ENCODE peak calls at places on chromosomes 11 and 22, in seven cellular contexts. One of them, this sample, is unnamed.

GRCh38 chr11:46504817-46505613 is 88.8 kb downstream of the AMBRA1 start:
- DNase-seq in fibroblast of pulmonary artery: no peak
- DNase-seq in neural progenitor cell: no peak
- DNase-seq in AG10803: peak
- DNase-seq in pancreas: no peak
- DNase-seq in sigmoid colon: no peak
- DNase-seq in foreskin fibroblast: peak
- DNase-seq in this sample: peak

GRCh38 chr22:19149047-19149883 is 827 bp downstream of the GSC2 start:
- DNase-seq in fibroblast of pulmonary artery: no peak
- DNase-seq in neural progenitor cell: peak
- DNase-seq in AG10803: no peak
- DNase-seq in pancreas: no peak
- DNase-seq in sigmoid colon: no peak
- DNase-seq in foreskin fibroblast: peak
- DNase-seq in this sample: no peak

GRCh38 chr11:34342008-34342533 is 15.7 kb downstream of the ABTB2 start:
- DNase-seq in fibroblast of pulmonary artery: no peak
- DNase-seq in neural progenitor cell: peak
- DNase-seq in AG10803: peak
- DNase-seq in pancreas: no peak
- DNase-seq in sigmoid colon: peak
- DNase-seq in foreskin fibroblast: no peak
- DNase-seq in this sample: peak

GRCh38 chr22:50586416-50586815 is 3.8 kb upstream of the CHKB start:
- DNase-seq in fibroblast of pulmonary artery: no peak
- DNase-seq in neural progenitor cell: no peak
- DNase-seq in AG10803: no peak
- DNase-seq in pancreas: no peak
- DNase-seq in sigmoid colon: no peak
- DNase-seq in foreskin fibroblast: no peak
- DNase-seq in this sample: no peak

GRCh38 chr22:33325232-33326004 is 267.2 kb upstream of the SYN3 start:
- DNase-seq in fibroblast of pulmonary artery: no peak
- DNase-seq in neural progenitor cell: no peak
- DNase-seq in AG10803: no peak
- DNase-seq in pancreas: no peak
- DNase-seq in sigmoid colon: no peak
- DNase-seq in foreskin fibroblast: no peak
- DNase-seq in this sample: no peak

GRCh38 chr11:76419896-76420295 is 24.9 kb upstream of the EMSY start:
- DNase-seq in fibroblast of pulmonary artery: no peak
- DNase-seq in neural progenitor cell: peak
- DNase-seq in AG10803: no peak
- DNase-seq in pancreas: no peak
- DNase-seq in sigmoid colon: no peak
- DNase-seq in foreskin fibroblast: no peak
- DNase-seq in this sample: no peak

GRCh38 chr11:64510759-64511158 is 80.3 kb upstream of the SLC22A12 start:
- DNase-seq in fibroblast of pulmonary artery: no peak
- DNase-seq in neural progenitor cell: peak
- DNase-seq in AG10803: no peak
- DNase-seq in pancreas: no peak
- DNase-seq in sigmoid colon: no peak
- DNase-seq in foreskin fibroblast: no peak
- DNase-seq in this sample: no peak

GRCh38 chr11:81495699-81496292 is 1237.9 kb downstream of the FAM181B start:
- DNase-seq in fibroblast of pulmonary artery: no peak
- DNase-seq in neural progenitor cell: no peak
- DNase-seq in AG10803: no peak
- DNase-seq in pancreas: no peak
- DNase-seq in sigmoid colon: no peak
- DNase-seq in foreskin fibroblast: no peak
- DNase-seq in this sample: no peak

GRCh38 chr22:28896611-28897010 is 13.2 kb downstream of the ZNRF3 start:
- DNase-seq in fibroblast of pulmonary artery: no peak
- DNase-seq in neural progenitor cell: no peak
- DNase-seq in AG10803: no peak
- DNase-seq in pancreas: no peak
- DNase-seq in sigmoid colon: no peak
- DNase-seq in foreskin fibroblast: no peak
- DNase-seq in this sample: no peak

GRCh38 chr11:56509439-56509838 is 18.3 kb upstream of the OR5M8 start:
- DNase-seq in fibroblast of pulmonary artery: no peak
- DNase-seq in neural progenitor cell: no peak
- DNase-seq in AG10803: no peak
- DNase-seq in pancreas: no peak
- DNase-seq in sigmoid colon: no peak
- DNase-seq in foreskin fibroblast: no peak
- DNase-seq in this sample: no peak

GRCh38 chr11:44977493-44977984 is 26.9 kb upstream of the TP53I11 start:
- DNase-seq in fibroblast of pulmonary artery: peak
- DNase-seq in neural progenitor cell: peak
- DNase-seq in AG10803: no peak
- DNase-seq in pancreas: no peak
- DNase-seq in sigmoid colon: no peak
- DNase-seq in foreskin fibroblast: no peak
- DNase-seq in this sample: no peak

GRCh38 chr11:37699644-37700043 is 1101.6 kb upstream of the RAG2 start:
- DNase-seq in fibroblast of pulmonary artery: no peak
- DNase-seq in neural progenitor cell: no peak
- DNase-seq in AG10803: no peak
- DNase-seq in pancreas: no peak
- DNase-seq in sigmoid colon: no peak
- DNase-seq in foreskin fibroblast: no peak
- DNase-seq in this sample: no peak

GRCh38 chr22:39534591-39535301 is 2.2 kb upstream of the RPS19BP1 start:
- DNase-seq in fibroblast of pulmonary artery: peak
- DNase-seq in neural progenitor cell: peak
- DNase-seq in AG10803: peak
- DNase-seq in pancreas: peak
- DNase-seq in sigmoid colon: peak
- DNase-seq in foreskin fibroblast: peak
- DNase-seq in this sample: peak
- H3K4me3 ChIP-seq in fibroblast of pulmonary artery: no peak
- H3K4me3 ChIP-seq in neural progenitor cell: peak
- H3K4me3 ChIP-seq in AG10803: peak
- H3K4me3 ChIP-seq in pancreas: no peak
- H3K4me3 ChIP-seq in sigmoid colon: peak
- H3K4me3 ChIP-seq in foreskin fibroblast: no peak
- H3K4me3 ChIP-seq in this sample: no peak

GRCh38 chr11:68843052-68843561 is 1.4 kb upstream of the CPT1A start:
- DNase-seq in fibroblast of pulmonary artery: peak
- DNase-seq in neural progenitor cell: peak
- DNase-seq in AG10803: peak
- DNase-seq in pancreas: no peak
- DNase-seq in sigmoid colon: no peak
- DNase-seq in foreskin fibroblast: peak
- DNase-seq in this sample: peak
- H3K4me3 ChIP-seq in fibroblast of pulmonary artery: peak
- H3K4me3 ChIP-seq in neural progenitor cell: no peak
- H3K4me3 ChIP-seq in AG10803: peak
- H3K4me3 ChIP-seq in pancreas: no peak
- H3K4me3 ChIP-seq in sigmoid colon: peak
- H3K4me3 ChIP-seq in foreskin fibroblast: peak
- H3K4me3 ChIP-seq in this sample: peak

GRCh38 chr11:802693-803466 is 2.2 kb downstream of the PIDD1 start:
- DNase-seq in fibroblast of pulmonary artery: no peak
- DNase-seq in neural progenitor cell: no peak
- DNase-seq in AG10803: no peak
- DNase-seq in pancreas: peak
- DNase-seq in sigmoid colon: no peak
- DNase-seq in foreskin fibroblast: no peak
- DNase-seq in this sample: no peak
- H3K4me3 ChIP-seq in fibroblast of pulmonary artery: no peak
- H3K4me3 ChIP-seq in neural progenitor cell: no peak
- H3K4me3 ChIP-seq in AG10803: peak
- H3K4me3 ChIP-seq in pancreas: no peak
- H3K4me3 ChIP-seq in sigmoid colon: no peak
- H3K4me3 ChIP-seq in foreskin fibroblast: peak
- H3K4me3 ChIP-seq in this sample: no peak

DNA sequence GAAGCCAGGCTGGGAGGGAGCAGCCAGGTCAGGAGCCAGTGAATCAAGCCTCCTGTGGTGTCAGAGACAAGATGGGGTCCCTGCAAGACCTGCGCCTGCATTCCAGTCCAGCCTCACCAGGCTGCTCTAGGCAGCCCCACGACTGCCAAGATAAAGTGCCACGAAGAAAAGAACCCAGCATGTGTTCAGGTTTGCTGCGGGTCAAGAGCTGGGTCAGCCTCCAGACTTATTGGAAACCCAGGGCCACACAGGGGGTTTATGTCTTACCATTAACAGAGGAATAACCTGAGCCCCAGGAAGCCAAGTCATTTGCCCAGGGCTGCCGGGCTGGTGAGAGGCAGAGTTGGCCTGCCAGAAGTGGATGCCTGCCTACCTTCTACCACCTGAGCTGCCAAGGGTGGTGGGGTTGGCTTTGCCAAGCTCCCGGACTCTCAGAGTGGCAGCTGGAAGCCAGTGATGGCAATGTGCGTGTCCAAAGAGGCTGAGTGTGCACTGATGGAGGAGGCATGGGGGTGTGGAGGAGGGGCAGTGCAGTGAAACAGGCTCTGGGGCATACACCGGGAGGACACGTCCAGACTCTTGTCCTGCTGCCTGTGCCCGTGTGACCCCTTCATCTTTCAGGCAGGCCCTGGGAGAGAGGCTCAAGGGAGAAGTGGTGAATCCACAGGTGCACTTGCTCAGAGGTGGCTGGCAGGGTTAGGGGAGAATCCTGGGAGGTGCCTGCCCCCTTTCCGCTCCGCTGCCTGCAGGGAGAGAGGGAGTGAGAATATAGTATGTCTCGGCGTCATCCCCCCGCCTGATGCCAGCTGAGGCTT is 1.7 kb downstream of the RASD2 start:
- DNase-seq in fibroblast of pulmonary artery: no peak
- DNase-seq in neural progenitor cell: no peak
- DNase-seq in AG10803: no peak
- DNase-seq in pancreas: no peak
- DNase-seq in sigmoid colon: no peak
- DNase-seq in foreskin fibroblast: no peak
- DNase-seq in this sample: no peak
- H3K4me3 ChIP-seq in fibroblast of pulmonary artery: no peak
- H3K4me3 ChIP-seq in neural progenitor cell: no peak
- H3K4me3 ChIP-seq in AG10803: no peak
- H3K4me3 ChIP-seq in pancreas: no peak
- H3K4me3 ChIP-seq in sigmoid colon: peak
- H3K4me3 ChIP-seq in foreskin fibroblast: no peak
- H3K4me3 ChIP-seq in this sample: no peak

GRCh38 chr11:129374081-129374992 is 1.3 kb upstream of the BARX2 start:
- DNase-seq in fibroblast of pulmonary artery: no peak
- DNase-seq in neural progenitor cell: peak
- DNase-seq in AG10803: no peak
- DNase-seq in pancreas: no peak
- DNase-seq in sigmoid colon: no peak
- DNase-seq in foreskin fibroblast: peak
- DNase-seq in this sample: no peak

GRCh38 chr11:129376658-129377341 is 1.2 kb downstream of the BARX2 start:
- DNase-seq in fibroblast of pulmonary artery: no peak
- DNase-seq in neural progenitor cell: peak
- DNase-seq in AG10803: no peak
- DNase-seq in pancreas: no peak
- DNase-seq in sigmoid colon: no peak
- DNase-seq in foreskin fibroblast: no peak
- DNase-seq in this sample: no peak

GRCh38 chr11:129375731-129376657 is at the start of gene BARX2:
- DNase-seq in fibroblast of pulmonary artery: peak
- DNase-seq in neural progenitor cell: peak
- DNase-seq in AG10803: peak
- DNase-seq in pancreas: peak
- DNase-seq in sigmoid colon: no peak
- DNase-seq in foreskin fibroblast: peak
- DNase-seq in this sample: peak

GRCh38 chr11:129373489-129373953 is 2.1 kb upstream of the BARX2 start:
- DNase-seq in fibroblast of pulmonary artery: no peak
- DNase-seq in neural progenitor cell: peak
- DNase-seq in AG10803: peak
- DNase-seq in pancreas: no peak
- DNase-seq in sigmoid colon: no peak
- DNase-seq in foreskin fibroblast: peak
- DNase-seq in this sample: no peak

DNA sequence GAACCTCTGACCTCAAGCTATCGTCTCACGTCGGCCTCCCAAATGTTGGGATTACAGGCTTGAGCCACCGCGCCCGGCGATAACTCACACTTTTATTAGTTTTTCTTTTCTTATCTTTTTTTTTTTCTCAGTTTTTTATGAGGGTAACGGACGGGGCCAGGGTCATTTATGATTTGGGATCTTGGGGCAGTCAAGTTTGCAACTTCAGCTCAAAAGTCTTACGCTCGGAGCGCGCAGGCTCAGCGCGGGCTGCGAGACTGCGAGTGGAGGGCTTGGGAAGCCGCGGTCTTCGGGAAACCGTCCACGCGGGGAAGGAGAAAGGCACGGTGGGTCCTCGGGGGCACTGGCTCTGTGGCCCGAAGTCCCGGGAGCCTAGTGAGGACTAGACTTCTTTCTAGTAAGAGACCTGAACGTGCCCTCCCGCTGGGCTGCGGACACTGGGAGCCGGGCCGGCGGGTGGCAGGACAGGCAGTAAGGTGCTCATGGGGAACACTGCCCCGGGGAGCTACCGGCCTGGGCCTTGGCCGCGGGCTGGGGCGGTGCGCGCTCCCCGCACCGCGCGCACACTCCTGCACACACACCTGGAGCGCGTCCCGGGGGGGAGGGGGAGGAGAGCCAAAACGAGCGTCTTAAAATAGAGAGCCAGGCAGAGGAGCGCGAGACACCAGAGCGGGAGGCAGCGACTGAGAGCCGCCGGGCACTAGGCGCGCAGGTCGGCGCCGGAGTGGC is 491 bp upstream of the BARX2 start:
- DNase-seq in fibroblast of pulmonary artery: no peak
- DNase-seq in neural progenitor cell: no peak
- DNase-seq in AG10803: no peak
- DNase-seq in pancreas: peak
- DNase-seq in sigmoid colon: no peak
- DNase-seq in foreskin fibroblast: peak
- DNase-seq in this sample: peak
- H3K4me3 ChIP-seq in fibroblast of pulmonary artery: no peak
- H3K4me3 ChIP-seq in neural progenitor cell: peak
- H3K4me3 ChIP-seq in AG10803: no peak
- H3K4me3 ChIP-seq in pancreas: peak
- H3K4me3 ChIP-seq in sigmoid colon: peak
- H3K4me3 ChIP-seq in foreskin fibroblast: no peak
- H3K4me3 ChIP-seq in this sample: no peak

DNA sequence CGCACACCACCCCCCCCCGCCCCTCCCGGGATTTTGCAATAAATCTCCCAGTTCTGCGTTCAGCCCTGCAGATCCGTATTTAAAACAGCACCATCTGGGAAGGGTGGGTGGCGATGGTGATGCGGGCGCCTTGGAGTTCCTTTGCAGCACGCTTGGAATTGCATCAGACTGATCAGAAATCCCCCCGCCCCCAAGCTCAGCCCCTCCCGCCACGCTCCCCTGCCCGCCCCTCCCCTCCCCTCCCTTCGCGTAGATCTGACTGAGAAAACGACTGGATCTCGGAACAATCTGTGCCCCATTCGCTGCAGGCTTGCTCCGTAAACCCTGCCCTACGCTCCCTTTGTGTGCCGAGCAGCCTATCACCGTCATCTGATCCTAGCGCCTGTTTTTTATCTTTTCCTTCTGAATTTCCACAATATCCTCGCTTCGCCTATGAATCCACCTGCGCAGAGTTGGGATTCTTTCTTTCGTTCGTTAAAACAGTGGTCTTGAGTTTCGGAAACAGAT is 18.1 kb upstream of the BDNF start:
- DNase-seq in fibroblast of pulmonary artery: peak
- DNase-seq in neural progenitor cell: peak
- DNase-seq in AG10803: peak
- DNase-seq in pancreas: no peak
- DNase-seq in sigmoid colon: peak
- DNase-seq in foreskin fibroblast: peak
- DNase-seq in this sample: peak
- H3K4me3 ChIP-seq in fibroblast of pulmonary artery: peak
- H3K4me3 ChIP-seq in neural progenitor cell: peak
- H3K4me3 ChIP-seq in AG10803: peak
- H3K4me3 ChIP-seq in pancreas: peak
- H3K4me3 ChIP-seq in sigmoid colon: peak
- H3K4me3 ChIP-seq in foreskin fibroblast: peak
- H3K4me3 ChIP-seq in this sample: peak